ENCODE peak calls at places on chromosome 7, in ten cellular contexts. R is OCI-LY7, H is tibial artery, O is Peyer's patch, S is testis, P is K562, M is IMR-90, J is endodermal cell, I is PC-3, B is lung. Z is an unnamed sample. For H3K4me1, the result is how much of the 10 kb centered on the place peaks cover.

GRCh38 chr7:43244232-43244631 is 131.8 kb downstream of the HECW1 start:
- DNase-seq in H (no peak), S (no peak), R (no peak), P (no peak), M (peak), I (peak), B (no peak), J (no peak), O (no peak), Z (no peak)

GRCh38 chr7:35805876-35806275 is 5.0 kb downstream of the SEPTIN7 start:
- DNase-seq in P (no peak), J (no peak), I (no peak), M (no peak), S (no peak), B (no peak), R (no peak), O (no peak), H (no peak), Z (no peak)

GRCh38 chr7:37285701-37286475 is 162.8 kb downstream of the ELMO1 start:
- DNase-seq in H (peak), S (peak), R (no peak), M (no peak), O (no peak), I (no peak), J (peak), P (no peak), B (no peak), Z (no peak)

GRCh38 chr7:109154748-109155147 is 585.1 kb downstream of the DNAJB9 start:
- DNase-seq in H (no peak), B (no peak), M (no peak), S (no peak), R (no peak), P (no peak), J (no peak), O (no peak), I (no peak), Z (no peak)

GRCh38 chr7:105496501-105496900 is 25.6 kb downstream of the PUS7 start:
- DNase-seq in I (peak), M (peak), H (no peak), P (no peak), S (no peak), O (no peak), B (no peak), J (no peak), R (no peak), Z (no peak)

GRCh38 chr7:6443372-6443941 is 4.3 kb downstream of the DAGLB start:
- DNase-seq in S (no peak), M (peak), J (no peak), H (no peak), R (no peak), B (no peak), O (no peak), I (peak), P (no peak), Z (no peak)

GRCh38 chr7:73569042-73569608 is 9.3 kb downstream of the TBL2 start:
- DNase-seq in S (no peak), B (no peak), H (no peak), P (no peak), R (no peak), J (no peak), I (no peak), O (no peak), M (no peak), Z (no peak)

GRCh38 chr7:119959811-119960210 is 313.2 kb upstream of the KCND2 start:
- DNase-seq in I (peak), M (peak), B (no peak), H (no peak), J (no peak), O (no peak), S (no peak), P (no peak), R (no peak), Z (no peak)

GRCh38 chr7:27784399-27785053 is 44.6 kb downstream of the TAX1BP1 start:
- DNase-seq in S (no peak), M (peak), H (no peak), J (no peak), B (no peak), R (peak), I (peak), O (no peak), P (peak), Z (no peak)

GRCh38 chr7:103446046-103446520 is at the start of gene SLC26A5:
- DNase-seq in I (peak), S (peak), M (no peak), R (no peak), P (peak), B (peak), H (no peak), J (peak), O (no peak), Z (no peak)

GRCh38 chr7:20403356-20403755 is 72.7 kb downstream of the ITGB8 start:
- DNase-seq in O (no peak), J (no peak), H (peak), P (no peak), S (peak), I (no peak), R (no peak), M (no peak), B (no peak), Z (peak)

GRCh38 chr7:92527300-92528187 is 776 bp downstream of the PEX1 start:
- DNase-seq in R (peak), P (peak), O (peak), H (peak), I (peak), S (peak), M (peak), B (peak), J (peak), Z (peak)
- TF ChIP-seq CTCF in R (peak), P (peak), O (no peak), H (no peak), I (no peak), S (no peak), M (peak), B (no peak), J (peak), Z (peak)

DNA sequence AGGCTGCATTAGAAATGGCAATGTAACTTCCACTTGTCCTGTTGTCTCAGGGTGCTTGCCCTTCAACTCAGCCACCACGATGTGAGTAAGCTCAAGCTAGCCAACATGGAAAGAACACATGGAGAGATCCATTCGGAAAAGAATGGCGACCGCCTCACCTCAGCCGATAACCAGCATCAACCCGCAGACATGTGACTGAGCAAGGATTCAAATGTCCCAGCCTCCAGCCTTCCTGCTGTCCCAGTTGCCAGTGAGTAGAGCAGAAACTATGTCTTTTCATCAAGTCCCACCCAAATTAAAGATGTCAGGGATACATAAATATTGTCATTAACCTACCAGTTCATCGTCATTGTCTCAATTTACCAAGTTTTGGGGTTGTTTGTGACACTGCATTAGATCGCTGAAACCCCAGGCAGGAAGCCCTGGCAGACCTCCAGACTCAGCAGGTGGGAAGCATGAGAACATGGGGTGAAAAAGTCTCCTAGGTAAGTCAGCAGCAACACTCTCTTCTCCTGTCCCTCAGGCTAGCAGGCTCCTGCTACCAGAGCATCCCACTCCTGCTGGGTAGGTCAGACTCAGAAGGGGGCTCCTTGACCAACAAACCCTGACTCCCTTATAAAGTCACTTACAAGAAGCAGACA is 67.0 kb downstream of the OSBPL3 start:
- DNase-seq in B (no peak), S (no peak), P (peak), J (no peak), O (no peak), R (no peak), I (no peak), M (no peak), H (no peak), Z (no peak)
- H3K4me1 ChIP-seq in B (under half), S (under half), P (under half), J (under half), O (under half), R (half or more), I (under half), M (under half), H (under half), Z (under half)

GRCh38 chr7:38863609-38864291 is 45.2 kb downstream of the VPS41 start:
- DNase-seq in R (no peak), H (no peak), P (no peak), J (peak), O (no peak), M (no peak), S (no peak), I (peak), B (no peak), Z (no peak)

GRCh38 chr7:38858281-38858884 is 50.6 kb downstream of the VPS41 start:
- DNase-seq in S (no peak), M (peak), H (no peak), R (no peak), I (peak), B (no peak), J (no peak), O (no peak), P (no peak), Z (no peak)

GRCh38 chr7:38862666-38863065 is 46.3 kb downstream of the VPS41 start:
- DNase-seq in I (no peak), J (no peak), B (no peak), H (no peak), O (no peak), S (no peak), R (no peak), P (no peak), M (no peak), Z (no peak)
- TF ChIP-seq CTCF in I (no peak), J (no peak), B (no peak), H (no peak), O (no peak), S (no peak), R (no peak), P (no peak), M (no peak), Z (no peak)

GRCh38 chr7:1536105-1536767 is 5.7 kb downstream of the MAFK start:
- DNase-seq in S (no peak), M (no peak), J (peak), O (no peak), I (no peak), P (no peak), H (no peak), R (no peak), B (no peak), Z (no peak)
- H3K4me1 ChIP-seq in S (under half), M (under half), J (under half), O (under half), I (under half), P (half or more), H (half or more), R (under half), B (under half), Z (half or more)

DNA sequence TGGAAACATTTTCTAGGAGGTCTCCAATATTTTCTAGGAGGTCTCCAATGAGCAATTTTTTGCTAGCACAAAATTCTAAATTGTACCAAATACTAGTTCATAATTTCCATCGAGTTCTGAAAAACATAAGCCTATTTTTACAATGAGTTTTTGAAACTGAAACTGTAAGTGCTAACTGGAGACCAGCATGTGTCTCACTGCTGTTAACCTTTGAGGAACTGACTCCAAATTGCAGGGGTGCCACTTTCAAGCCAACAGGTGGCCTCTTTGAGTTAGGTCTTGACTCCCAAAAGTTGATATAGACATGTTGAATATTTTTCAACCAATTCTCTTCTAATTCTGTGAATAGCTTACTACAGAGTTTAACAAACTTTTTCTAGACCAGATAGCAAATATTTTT is 58.8 kb downstream of the CAV1 start:
- DNase-seq in S (no peak), R (peak), O (no peak), H (no peak), M (no peak), P (no peak), I (no peak), B (no peak), J (no peak), Z (no peak)
- TF ChIP-seq CTCF in S (no peak), R (peak), O (no peak), H (no peak), M (no peak), P (no peak), I (no peak), B (no peak), J (no peak), Z (no peak)

GRCh38 chr7:34078864-34079263 is 173.5 kb downstream of the BMPER start:
- DNase-seq in I (no peak), R (no peak), M (no peak), S (no peak), B (no peak), J (no peak), O (no peak), H (no peak), P (no peak), Z (no peak)

GRCh38 chr7:34075976-34076375 is 170.6 kb downstream of the BMPER start:
- DNase-seq in M (no peak), R (no peak), P (no peak), S (no peak), H (no peak), O (no peak), B (no peak), J (no peak), I (no peak), Z (no peak)

GRCh38 chr7:34077168-34077567 is 171.8 kb downstream of the BMPER start:
- DNase-seq in I (no peak), J (no peak), O (no peak), B (no peak), S (no peak), H (no peak), P (no peak), R (no peak), M (no peak), Z (no peak)

GRCh38 chr7:34073676-34074075 is 168.3 kb downstream of the BMPER start:
- DNase-seq in M (no peak), I (no peak), J (no peak), O (no peak), H (no peak), S (no peak), P (no peak), R (no peak), B (no peak), Z (no peak)

DNA sequence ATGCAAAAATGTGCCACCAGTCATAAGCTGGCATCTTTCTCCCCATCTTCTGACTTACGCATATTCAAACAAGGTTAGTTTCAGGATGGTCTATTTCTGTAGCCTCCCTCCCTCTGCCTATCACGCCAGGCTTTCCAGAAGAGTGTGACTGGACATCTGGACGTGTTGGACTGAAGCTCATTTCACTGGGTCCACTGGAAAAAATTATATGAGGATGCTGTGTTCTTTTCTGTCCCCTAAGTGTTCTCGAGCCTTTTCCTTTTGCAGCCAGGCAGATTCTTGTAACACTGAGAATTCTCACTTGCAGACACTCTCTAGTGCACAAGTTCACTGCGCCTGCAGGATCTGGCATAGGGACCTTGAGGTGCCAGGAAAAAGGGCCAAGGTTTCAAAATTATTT is 170.2 kb downstream of the BMPER start:
- DNase-seq in O (no peak), P (no peak), B (no peak), I (no peak), R (no peak), S (no peak), M (no peak), J (no peak), H (no peak), Z (no peak)
- H3K4me1 ChIP-seq in O (under half), P (under half), B (under half), I (under half), R (under half), S (under half), M (under half), J (under half), H (under half), Z (under half)

Z was measured in left ventricle myocardium inferior.